ENCODE peak calls at places on chromosomes 3 and 15, in four cellular contexts. B is GM12864; Z is body of pancreas; F is CD8-positive, alpha-beta T cell. L is an unnamed sample.

GRCh38 chr3:41690766-41691563 is 270.9 kb downstream of the ULK4 start:
- DNase-seq in B (no peak), Z (peak), F (no peak), L (no peak)

GRCh38 chr15:28127036-28127435 is 27.9 kb upstream of the OCA2 start:
- DNase-seq in Z (no peak), F (no peak), B (no peak), L (peak)

GRCh38 chr3:159757341-159758060 is 231.1 kb upstream of the IL12A start:
- DNase-seq in Z (no peak), B (no peak), F (no peak), L (no peak)

GRCh38 chr3:141237701-141238521 is 6.3 kb downstream of the PXYLP1 start:
- DNase-seq in Z (peak), F (no peak), B (no peak), L (peak)

GRCh38 chr3:172018364-172018763 is 21.0 kb upstream of the FNDC3B start:
- DNase-seq in B (no peak), F (no peak), Z (no peak), L (no peak)

GRCh38 chr3:172103724-172104123 is 64.3 kb downstream of the FNDC3B start:
- DNase-seq in Z (no peak), F (no peak), B (no peak), L (no peak)

GRCh38 chr3:160617636-160618035 is 52.3 kb upstream of the KPNA4 start:
- DNase-seq in B (no peak), F (no peak), Z (no peak), L (no peak)

GRCh38 chr3:15064299-15064834 is 748 bp downstream of the MRPS25 start:
- DNase-seq in B (no peak), F (no peak), Z (no peak), L (no peak)

GRCh38 chr3:73094951-73095350 is 33.5 kb downstream of the EBLN2 start:
- DNase-seq in B (no peak), F (no peak), Z (no peak), L (no peak)

GRCh38 chr3:136891934-136892855 is 30.2 kb downstream of the NCK1 start:
- DNase-seq in Z (no peak), B (no peak), F (no peak), L (no peak)

GRCh38 chr3:147184794-147185193 is 221.5 kb downstream of the ZIC4 start:
- DNase-seq in B (no peak), F (no peak), Z (no peak), L (no peak)

GRCh38 chr15:75646944-75647364 is 758 bp upstream of the SNX33 start:
- DNase-seq in F (no peak), Z (peak), B (no peak), L (peak)

GRCh38 chr15:22871481-22872076 is 33.1 kb downstream of the NIPA2 start:
- DNase-seq in B (no peak), Z (no peak), F (no peak), L (no peak)

GRCh38 chr3:13207975-13208705 is 134.9 kb upstream of the IQSEC1 start:
- DNase-seq in B (no peak), F (no peak), Z (no peak), L (no peak)

GRCh38 chr15:35624881-35625280 is 78.9 kb upstream of the DPH6 start:
- DNase-seq in F (no peak), Z (no peak), B (no peak), L (no peak)

GRCh38 chr3:13236774-13237173 is 163.5 kb upstream of the IQSEC1 start:
- DNase-seq in B (no peak), F (no peak), Z (no peak), L (no peak)

GRCh38 chr15:55799287-55800212 is 56.6 kb upstream of the PRTG start:
- DNase-seq in B (peak), Z (no peak), F (no peak), L (peak)

GRCh38 chr15:40336129-40337122 is 4.3 kb downstream of the CCDC9B start:
- DNase-seq in F (no peak), Z (no peak), B (no peak), L (no peak)
- H3K4me3 ChIP-seq in F (no peak), Z (no peak), B (no peak), L (no peak)

DNA sequence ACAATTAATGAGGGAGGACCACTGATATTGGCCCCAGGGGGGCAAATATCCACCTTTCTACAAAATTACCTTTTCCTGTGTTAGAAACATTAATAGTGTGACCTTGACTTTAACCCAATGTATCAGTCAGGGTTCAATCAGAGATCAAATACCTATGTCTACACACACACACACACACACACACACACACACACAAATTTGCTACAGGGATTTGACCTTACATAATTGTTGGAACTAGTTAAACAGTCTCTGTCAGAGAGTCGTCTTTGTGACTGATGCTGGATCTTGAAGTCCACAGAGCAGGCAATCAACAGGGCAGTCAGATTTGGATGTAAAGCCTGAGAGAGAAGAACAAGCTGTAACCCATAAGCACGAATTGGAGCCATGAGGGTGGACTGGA is 32.5 kb downstream of the TM4SF4 start:
- DNase-seq in F (no peak), Z (no peak), B (no peak), L (no peak)
- H3K4me3 ChIP-seq in F (no peak), Z (no peak), B (no peak), L (no peak)

GRCh38 chr15:65101418-65101890 is 13.5 kb downstream of the UBAP1L start:
- DNase-seq in F (peak), Z (peak), B (no peak), L (peak)

GRCh38 chr15:65099336-65099735 is 15.7 kb downstream of the UBAP1L start:
- DNase-seq in B (no peak), Z (no peak), F (no peak), L (no peak)

GRCh38 chr15:65100427-65100826 is 14.6 kb downstream of the UBAP1L start:
- DNase-seq in B (no peak), F (no peak), Z (no peak), L (no peak)

GRCh38 chr15:65102912-65103311 is 12.1 kb downstream of the UBAP1L start:
- DNase-seq in Z (no peak), F (no peak), B (no peak), L (no peak)

GRCh38 chr15:65101891-65102708 is 12.9 kb downstream of the UBAP1L start:
- DNase-seq in Z (no peak), F (no peak), B (no peak), L (no peak)
- H3K4me3 ChIP-seq in Z (no peak), F (no peak), B (no peak), L (no peak)

GRCh38 chr3:134600166-134600670 is 50.6 kb downstream of the KY start:
- DNase-seq in F (no peak), Z (no peak), B (no peak), L (no peak)

GRCh38 chr3:134598813-134599563 is 51.8 kb downstream of the KY start:
- DNase-seq in Z (no peak), F (no peak), B (no peak), L (no peak)

GRCh38 chr3:134601539-134602439 is 49.0 kb downstream of the KY start:
- DNase-seq in F (no peak), Z (peak), B (no peak), L (no peak)

GRCh38 chr3:134602440-134602814 is 48.4 kb downstream of the KY start:
- DNase-seq in B (no peak), F (no peak), Z (no peak), L (no peak)

GRCh38 chr3:134600685-134601502 is 49.9 kb downstream of the KY start:
- DNase-seq in B (no peak), F (peak), Z (peak), L (peak)
- H3K4me3 ChIP-seq in B (no peak), F (no peak), Z (no peak), L (no peak)

GRCh38 chr3:65972765-65973164 is 66.0 kb downstream of the MAGI1 start:
- DNase-seq in Z (no peak), F (no peak), B (no peak), L (no peak)

GRCh38 chr3:65974505-65974904 is 64.2 kb downstream of the MAGI1 start:
- DNase-seq in B (no peak), F (no peak), Z (no peak), L (no peak)

GRCh38 chr3:65978116-65978515 is 60.6 kb downstream of the MAGI1 start:
- DNase-seq in Z (no peak), B (no peak), F (no peak), L (no peak)

GRCh38 chr3:65971281-65972252 is 67.2 kb downstream of the MAGI1 start:
- DNase-seq in F (no peak), Z (no peak), B (no peak), L (no peak)

GRCh38 chr3:65975031-65975430 is 63.7 kb downstream of the MAGI1 start:
- DNase-seq in B (no peak), Z (no peak), F (no peak), L (no peak)
- H3K4me3 ChIP-seq in B (no peak), Z (no peak), F (no peak), L (no peak)

GRCh38 chr3:179794355-179794754 is 141.5 kb downstream of the USP13 start:
- DNase-seq in B (no peak), Z (peak), F (no peak), L (no peak)
- H3K4me3 ChIP-seq in B (no peak), Z (no peak), F (no peak), L (no peak)

DNA sequence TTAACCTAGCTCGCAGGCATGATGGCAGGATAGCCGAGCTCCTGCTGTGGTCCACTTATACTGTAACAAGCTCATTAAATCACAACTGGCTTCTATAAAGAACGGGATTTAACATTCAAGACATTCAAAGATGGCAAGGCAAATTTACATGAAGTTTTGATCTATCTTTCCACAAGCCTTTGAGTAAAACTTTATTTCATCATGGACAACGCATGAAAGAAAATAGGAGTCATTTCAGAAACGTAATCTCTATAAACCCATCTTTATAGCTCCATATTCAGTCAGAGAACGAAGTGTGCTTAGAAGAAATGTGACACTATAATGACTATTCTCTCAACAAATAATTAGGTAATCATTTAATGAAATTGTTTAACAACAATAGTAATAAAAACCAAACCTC is 1.4 kb downstream of the RPN1 start:
- DNase-seq in Z (no peak), F (no peak), B (no peak), L (no peak)
- H3K4me3 ChIP-seq in Z (peak), F (peak), B (peak), L (peak)

L was measured in stomach.